ENCODE peak calls at places on chromosomes 13 and 19, in six cellular contexts. S, I, J, A, C and O are unnamed samples.

GRCh38 chr13:57946361-57946760 is 314.8 kb downstream of the PCDH17 start:
- DNase-seq in S (no peak), I (no peak), J (no peak), A (no peak), C (no peak), O (no peak)

GRCh38 chr13:22915442-22916082 is 265.2 kb upstream of the SGCG start:
- DNase-seq in S (no peak), I (no peak), J (no peak), A (no peak), C (peak; percentile 68), O (peak; percentile 35)

GRCh38 chr13:34343413-34343812 is 525.5 kb downstream of the RFC3 start:
- DNase-seq in S (no peak), I (no peak), J (no peak), A (no peak), C (no peak), O (no peak)

GRCh38 chr13:102591988-102592781 is 4.6 kb upstream of the TPP2 start:
- DNase-seq in S (peak; percentile 62), I (peak; percentile 83), J (peak; percentile 54), A (no peak), C (peak; percentile 77), O (peak; percentile 23)

GRCh38 chr19:1465191-1466016 is 13.6 kb downstream of the C19orf25 start:
- DNase-seq in S (no peak), I (no peak), J (no peak), A (no peak), C (peak; percentile 73), O (no peak)

GRCh38 chr13:101575591-101575990 is 123.1 kb downstream of the ITGBL1 start:
- DNase-seq in S (no peak), I (no peak), J (no peak), A (no peak), C (no peak), O (no peak)

GRCh38 chr13:85651440-85651839 is 147.8 kb downstream of the SLITRK6 start:
- DNase-seq in S (no peak), I (no peak), J (no peak), A (no peak), C (no peak), O (no peak)

GRCh38 chr13:83162493-83162892 is 719.8 kb downstream of the SLITRK1 start:
- DNase-seq in S (no peak), I (no peak), J (no peak), A (no peak), C (peak; percentile 44), O (no peak)

GRCh38 chr19:15570420-15570819 is 44.6 kb upstream of the CYP4F8 start:
- DNase-seq in S (no peak), I (no peak), J (no peak), A (no peak), C (no peak), O (no peak)

GRCh38 chr13:48199404-48199991 is 33.5 kb upstream of the ITM2B start:
- DNase-seq in S (no peak), I (no peak), J (no peak), A (no peak), C (no peak), O (no peak)